ENCODE peak calls at places on chromosomes 11 and 22, in four cellular contexts. G, Z, K and M are unnamed samples.

GRCh38 chr11:22926341-22926740 is 66.1 kb upstream of the CCDC179 start:
- DNase-seq in K (no peak), Z (no peak), G (no peak), M (no peak)

GRCh38 chr11:17547051-17547577 is at the start of gene OTOG:
- DNase-seq in Z (no peak), G (no peak), K (no peak), M (peak; percentile 51)

GRCh38 chr11:100672483-100673038 is 14.5 kb upstream of the ARHGAP42 start:
- DNase-seq in K (peak; percentile 33), G (no peak), Z (no peak), M (no peak)

GRCh38 chr22:29830585-29830984 is 7.5 kb downstream of the ASCC2 start:
- DNase-seq in G (peak; percentile 72), K (no peak), Z (no peak), M (no peak)

GRCh38 chr11:111387318-111387863 is 8.3 kb upstream of the POU2AF1 start:
- DNase-seq in Z (no peak), K (no peak), G (peak; percentile 21), M (no peak)

GRCh38 chr11:113781682-113782081 is 2.1 kb downstream of the CLDN25 start:
- DNase-seq in K (no peak), G (no peak), Z (no peak), M (no peak)

GRCh38 chr22:33357894-33358440 is 299.8 kb upstream of the SYN3 start:
- DNase-seq in Z (no peak), G (no peak), K (no peak), M (no peak)

GRCh38 chr22:39522567-39523300 is 2.4 kb downstream of the ATF4 start:
- DNase-seq in G (peak; percentile 53), Z (no peak), K (peak; percentile 67), M (no peak)

GRCh38 chr11:126489791-126490190 is 134.3 kb downstream of the ST3GAL4 start:
- DNase-seq in G (no peak), Z (no peak), K (peak; percentile 51), M (no peak)

GRCh38 chr11:18371279-18371678 is 23.1 kb upstream of the LDHA start:
- DNase-seq in K (peak; percentile 64), G (no peak), Z (no peak), M (no peak)

GRCh38 chr22:31431950-31432349 is 32.5 kb downstream of the DRG1 start:
- DNase-seq in Z (no peak), K (no peak), G (no peak), M (no peak)

GRCh38 chr22:41242396-41243117 is 1.8 kb upstream of the CHADL start:
- DNase-seq in G (no peak), K (no peak), Z (no peak), M (no peak)

GRCh38 chr22:41239443-41240128 is 1.1 kb downstream of the CHADL start:
- DNase-seq in K (no peak), Z (no peak), G (no peak), M (no peak)

GRCh38 chr22:41241133-41241676 is 474 bp upstream of the CHADL start:
- DNase-seq in G (no peak), K (no peak), Z (no peak), M (no peak)

GRCh38 chr22:41238570-41239442 is 1.9 kb downstream of the CHADL start:
- DNase-seq in Z (no peak), G (no peak), K (no peak), M (no peak)

GRCh38 chr22:41240377-41241132 is at the start of gene CHADL:
- DNase-seq in Z (no peak), G (no peak), K (no peak), M (no peak)
- H3K27ac ChIP-seq in Z (no peak within 1 kb of the TSS), G (no peak within 1 kb of the TSS), K (no peak within 1 kb of the TSS), M (no peak within 1 kb of the TSS)

GRCh38 chr11:48000432-48000831 is 20.1 kb downstream of the PTPRJ start:
- DNase-seq in K (no peak), Z (no peak), G (no peak), M (peak; percentile 20)
- H3K4me1 ChIP-seq in K (peaks cover 2% of the 10 kb centered on the region), Z (peaks cover 89% of the 10 kb centered on the region), G (peaks cover 19% of the 10 kb centered on the region), M (no peaks in the 10 kb centered on the region)

GRCh38 chr11:69486056-69486772 is 4.8 kb downstream of the LINC01488 start:
- DNase-seq in K (no peak), G (peak; percentile 7), Z (no peak), M (peak; percentile 27)
- H3K27ac ChIP-seq in K (no peak overlapping the region), G (no peak overlapping the region), Z (no peak overlapping the region), M (no peak overlapping the region)

GRCh38 chr11:2833051-2833937 is 52.3 kb downstream of the CDKN1C start:
- DNase-seq in G (peak; percentile 4), Z (no peak), K (no peak), M (no peak)
- H3K4me1 ChIP-seq in G (no peaks in the 10 kb centered on the region), Z (no peaks in the 10 kb centered on the region), K (no peaks in the 10 kb centered on the region), M (no peaks in the 10 kb centered on the region)

DNA sequence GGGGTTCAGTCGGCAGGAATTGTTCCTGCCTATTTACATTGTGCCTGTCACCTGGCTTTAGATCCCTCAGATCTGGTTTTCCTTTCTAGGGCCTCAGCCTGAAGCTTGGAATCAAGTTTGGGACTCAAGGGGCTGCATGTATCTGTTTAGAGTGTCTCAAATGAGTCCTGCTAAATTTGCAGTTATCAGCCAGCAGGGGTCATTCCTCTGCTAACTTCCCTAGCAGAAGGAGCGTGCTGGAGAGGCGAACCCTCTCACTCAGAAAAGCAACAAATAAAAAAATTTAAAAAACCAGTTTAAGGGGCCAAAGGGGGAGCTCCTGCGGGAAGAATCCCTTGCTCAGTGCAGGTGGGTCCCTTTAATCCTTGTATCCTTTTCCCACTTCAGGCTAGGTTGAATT is 1220.2 kb downstream of the JRKL start:
- DNase-seq in K (no peak), G (no peak), Z (no peak), M (no peak)
- H3K27ac ChIP-seq in K (no peak overlapping the region), G (no peak overlapping the region), Z (no peak overlapping the region), M (no peak overlapping the region)